ENCODE peak calls at places on chromosomes 3 and 15, in six cellular contexts. B, Z, W, F, I and R are unnamed samples.

GRCh38 chr3:134852893-134853351 is 57.9 kb downstream of the EPHB1 start:
- DNase-seq in B (no peak), Z (no peak), W (no peak), F (no peak), I (no peak), R (no peak)

GRCh38 chr3:88031543-88032148 is 27.2 kb downstream of the CGGBP1 start:
- DNase-seq in B (peak; percentile 65), Z (no peak), W (peak; percentile 27), F (no peak), I (no peak), R (no peak)

GRCh38 chr15:40238927-40239591 is at the start of gene PAK6:
- DNase-seq in B (peak; percentile 53), Z (peak; percentile 31), W (peak; percentile 53), F (peak; percentile 88), I (peak; percentile 92), R (peak; percentile 60)

GRCh38 chr15:66779331-66780009 is 77.4 kb downstream of the SMAD6 start:
- DNase-seq in B (no peak), Z (no peak), W (no peak), F (no peak), I (no peak), R (no peak)

GRCh38 chr3:15636028-15636709 is 34.6 kb downstream of the BTD start:
- DNase-seq in B (peak; percentile 94), Z (no peak), W (peak; percentile 96), F (no peak), I (no peak), R (no peak)

GRCh38 chr15:42890161-42890913 is 30.2 kb downstream of the TTBK2 start:
- DNase-seq in B (peak; percentile 30), Z (no peak), W (peak; percentile 88), F (no peak), I (peak; percentile 97), R (no peak)

GRCh38 chr3:173891272-173892100 is 493.9 kb downstream of the NLGN1 start:
- DNase-seq in B (no peak), Z (no peak), W (no peak), F (no peak), I (no peak), R (no peak)

GRCh38 chr3:112500621-112501020 is 1.3 kb upstream of the BTLA start:
- DNase-seq in B (no peak), Z (peak; percentile 8), W (no peak), F (no peak), I (no peak), R (no peak)

GRCh38 chr15:43239732-43240491 is 19.1 kb upstream of the EPB42 start:
- DNase-seq in B (no peak), Z (no peak), W (no peak), F (no peak), I (peak; percentile 11), R (no peak)

GRCh38 chr3:141648055-141648910 is 89.8 kb upstream of the RNF7 start:
- DNase-seq in B (no peak), Z (no peak), W (no peak), F (no peak), I (no peak), R (no peak)

GRCh38 chr3:114394551-114394950 is 100.7 kb downstream of the TIGIT start:
- DNase-seq in B (no peak), Z (no peak), W (no peak), F (no peak), I (no peak), R (no peak)

GRCh38 chr15:63094495-63094931 is 27.1 kb upstream of the LACTB start:
- DNase-seq in B (peak; percentile 71), Z (no peak), W (peak; percentile 86), F (no peak), I (peak; percentile 59), R (no peak)

GRCh38 chr15:25863968-25864580 is 947 bp upstream of the ATP10A start:
- DNase-seq in B (no peak), Z (no peak), W (no peak), F (no peak), I (no peak), R (no peak)

GRCh38 chr15:60419752-60420151 is 22.0 kb upstream of the ANXA2 start:
- DNase-seq in B (no peak), Z (no peak), W (peak; percentile 51), F (no peak), I (no peak), R (no peak)

GRCh38 chr3:114319453-114319852 is 25.6 kb downstream of the TIGIT start:
- DNase-seq in B (peak; percentile 86), Z (peak; percentile 32), W (peak; percentile 95), F (peak; percentile 42), I (peak; percentile 93), R (peak; percentile 27)

GRCh38 chr3:151660890-151661289 is 72.8 kb upstream of the AADACL2 start:
- DNase-seq in B (peak; percentile 6), Z (no peak), W (no peak), F (no peak), I (no peak), R (no peak)

GRCh38 chr3:155640098-155640497 is 104.8 kb downstream of the PLCH1 start:
- DNase-seq in B (no peak), Z (no peak), W (no peak), F (no peak), I (no peak), R (no peak)

GRCh38 chr3:191070762-191071365 is 128.2 kb upstream of the OSTN start:
- DNase-seq in B (no peak), Z (no peak), W (peak; percentile 16), F (no peak), I (no peak), R (no peak)

GRCh38 chr15:66766282-66767228 is 64.5 kb downstream of the SMAD6 start:
- DNase-seq in B (peak; percentile 60), Z (no peak), W (peak; percentile 84), F (no peak), I (no peak), R (no peak)

GRCh38 chr3:128557531-128558280 is 64.7 kb upstream of the GATA2 start:
- DNase-seq in B (no peak), Z (no peak), W (no peak), F (no peak), I (no peak), R (no peak)

GRCh38 chr3:42780892-42781700 is 8.0 kb upstream of the CCDC13 start:
- DNase-seq in B (peak; percentile 81), Z (peak; percentile 75), W (peak; percentile 80), F (no peak), I (peak; percentile 79), R (no peak)

GRCh38 chr3:58041182-58041825 is 33.1 kb downstream of the FLNB start:
- DNase-seq in B (peak; percentile 64), Z (no peak), W (peak; percentile 54), F (no peak), I (no peak), R (no peak)

GRCh38 chr15:34376856-34377255 is 9.9 kb upstream of the LPCAT4 start:
- DNase-seq in B (no peak), Z (no peak), W (no peak), F (no peak), I (no peak), R (no peak)

GRCh38 chr3:129563850-129564535 is 21.0 kb downstream of the H1-8 start:
- DNase-seq in B (no peak), Z (no peak), W (no peak), F (no peak), I (no peak), R (no peak)

GRCh38 chr3:50352762-50353161 is 2.1 kb downstream of the CYB561D2 start:
- DNase-seq in B (peak; percentile 47), Z (no peak), W (peak; percentile 29), F (no peak), I (no peak), R (no peak)

GRCh38 chr3:55569033-55569518 is 82.0 kb upstream of the WNT5A start:
- DNase-seq in B (no peak), Z (no peak), W (no peak), F (no peak), I (peak; percentile 88), R (no peak)
- H4K8ac ChIP-seq in B (no peak overlapping the region), Z (no peak overlapping the region), W (no peak overlapping the region), F (no peak overlapping the region), I (no peak overlapping the region), R (no peak overlapping the region)

GRCh38 chr3:11035757-11036505 is 43.4 kb downstream of the SLC6A1 start:
- DNase-seq in B (no peak), Z (no peak), W (no peak), F (no peak), I (no peak), R (no peak)

GRCh38 chr3:11034297-11035000 is 41.9 kb downstream of the SLC6A1 start:
- DNase-seq in B (no peak), Z (no peak), W (no peak), F (no peak), I (no peak), R (no peak)

GRCh38 chr3:11037241-11037873 is 44.8 kb downstream of the SLC6A1 start:
- DNase-seq in B (no peak), Z (no peak), W (no peak), F (no peak), I (no peak), R (no peak)

GRCh38 chr3:11037966-11038365 is 45.4 kb downstream of the SLC6A1 start:
- DNase-seq in B (no peak), Z (no peak), W (no peak), F (no peak), I (no peak), R (no peak)
- H3K27ac ChIP-seq in B (no peak overlapping the region), Z (no peak overlapping the region), W (no peak overlapping the region), F (no peak overlapping the region), I (no peak overlapping the region), R (no peak overlapping the region)

GRCh38 chr3:18868911-18869689 is 279.2 kb upstream of the KCNH8 start:
- DNase-seq in B (no peak), Z (no peak), W (no peak), F (no peak), I (no peak), R (no peak)

GRCh38 chr3:18870074-18870640 is 278.2 kb upstream of the KCNH8 start:
- DNase-seq in B (no peak), Z (no peak), W (no peak), F (no peak), I (no peak), R (no peak)

GRCh38 chr3:18870642-18871041 is 277.7 kb upstream of the KCNH8 start:
- DNase-seq in B (no peak), Z (no peak), W (no peak), F (no peak), I (no peak), R (no peak)

DNA sequence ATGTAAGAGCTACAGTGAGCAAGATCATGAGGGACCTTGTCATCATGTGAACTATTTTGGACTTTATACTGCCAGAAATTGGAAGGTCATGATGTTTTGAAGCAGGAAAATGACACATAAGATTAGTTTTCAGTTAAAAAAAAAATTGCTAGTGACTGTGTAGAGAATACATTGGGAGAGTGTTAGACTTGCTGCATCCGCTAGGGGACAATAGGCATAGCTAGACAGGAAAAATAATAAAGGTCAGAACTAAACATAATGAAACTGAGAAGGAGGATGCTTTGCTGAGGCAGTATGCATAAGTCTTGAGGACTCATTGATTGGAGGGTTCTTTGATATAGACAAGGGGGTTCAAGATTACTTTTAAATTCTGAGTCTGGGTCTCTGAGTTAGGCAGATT is 275.8 kb upstream of the KCNH8 start:
- DNase-seq in B (no peak), Z (no peak), W (no peak), F (no peak), I (no peak), R (no peak)
- H4K8ac ChIP-seq in B (no peak overlapping the region), Z (no peak overlapping the region), W (no peak overlapping the region), F (no peak overlapping the region), I (no peak overlapping the region), R (no peak overlapping the region)

DNA sequence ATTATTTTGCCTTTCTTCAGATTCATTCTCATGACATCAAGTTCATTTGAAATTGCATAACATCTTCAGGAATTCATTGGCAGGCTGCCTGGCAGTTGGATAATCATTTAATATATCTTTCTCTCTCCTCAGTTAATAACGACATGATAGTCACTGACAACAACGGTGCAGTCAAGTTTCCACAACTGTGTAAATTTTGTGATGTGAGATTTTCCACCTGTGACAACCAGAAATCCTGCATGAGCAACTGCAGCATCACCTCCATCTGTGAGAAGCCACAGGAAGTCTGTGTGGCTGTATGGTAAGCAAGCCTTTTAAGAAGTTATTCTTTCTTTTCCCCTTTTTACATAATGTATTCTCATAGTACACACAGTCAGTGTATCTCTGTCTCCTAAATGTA is 38.2 kb downstream of the TGFBR2 start:
- DNase-seq in B (peak; percentile 58), Z (no peak), W (peak; percentile 79), F (no peak), I (no peak), R (no peak)
- H3K27ac ChIP-seq in B (peak overlapping the region; percentile 44), Z (no peak overlapping the region), W (peak overlapping the region; percentile 7), F (no peak overlapping the region), I (no peak overlapping the region), R (no peak overlapping the region)